ENCODE peak calls at places on chromosomes 1 and 21, in ten cellular contexts. One of them, this sample, is unnamed.

GRCh38 chr1:236522937-236523703 is 662 bp upstream of the LGALS8 start:
- DNase-seq in fibroblast of lung: no peak
- DNase-seq in keratinocyte: no peak
- DNase-seq in brain microvascular endothelial cell: no peak
- DNase-seq in kidney: peak
- DNase-seq in body of pancreas: peak
- DNase-seq in type B pancreatic cell: no peak
- DNase-seq in AG10803: no peak
- DNase-seq in uterus: peak
- DNase-seq in lower lobe of right lung: peak
- DNase-seq in this sample: no peak

GRCh38 chr1:106360252-106360651 is 696.2 kb upstream of the PRMT6 start:
- DNase-seq in uterus: no peak
- DNase-seq in lower lobe of right lung: no peak
- DNase-seq in kidney: no peak
- DNase-seq in type B pancreatic cell: no peak
- DNase-seq in brain microvascular endothelial cell: no peak
- DNase-seq in body of pancreas: no peak
- DNase-seq in keratinocyte: no peak
- DNase-seq in AG10803: no peak
- DNase-seq in fibroblast of lung: no peak
- DNase-seq in this sample: no peak

GRCh38 chr1:208476825-208477170 is 232.6 kb upstream of the PLXNA2 start:
- DNase-seq in brain microvascular endothelial cell: no peak
- DNase-seq in lower lobe of right lung: no peak
- DNase-seq in type B pancreatic cell: no peak
- DNase-seq in fibroblast of lung: no peak
- DNase-seq in body of pancreas: no peak
- DNase-seq in kidney: no peak
- DNase-seq in uterus: no peak
- DNase-seq in AG10803: no peak
- DNase-seq in keratinocyte: no peak
- DNase-seq in this sample: no peak

GRCh38 chr1:6599141-6599975 is 3.3 kb downstream of the KLHL21 start:
- DNase-seq in AG10803: peak
- DNase-seq in fibroblast of lung: peak
- DNase-seq in type B pancreatic cell: no peak
- DNase-seq in uterus: no peak
- DNase-seq in brain microvascular endothelial cell: no peak
- DNase-seq in kidney: peak
- DNase-seq in body of pancreas: peak
- DNase-seq in keratinocyte: no peak
- DNase-seq in lower lobe of right lung: no peak
- DNase-seq in this sample: no peak

GRCh38 chr1:181349512-181349911 is 133.8 kb upstream of the CACNA1E start:
- DNase-seq in uterus: no peak
- DNase-seq in lower lobe of right lung: no peak
- DNase-seq in body of pancreas: no peak
- DNase-seq in brain microvascular endothelial cell: no peak
- DNase-seq in fibroblast of lung: no peak
- DNase-seq in AG10803: no peak
- DNase-seq in type B pancreatic cell: no peak
- DNase-seq in keratinocyte: no peak
- DNase-seq in kidney: no peak
- DNase-seq in this sample: no peak

GRCh38 chr1:5907386-5907785 is 84.8 kb downstream of the NPHP4 start:
- DNase-seq in uterus: no peak
- DNase-seq in AG10803: no peak
- DNase-seq in type B pancreatic cell: peak
- DNase-seq in brain microvascular endothelial cell: no peak
- DNase-seq in fibroblast of lung: no peak
- DNase-seq in lower lobe of right lung: no peak
- DNase-seq in body of pancreas: no peak
- DNase-seq in keratinocyte: no peak
- DNase-seq in kidney: no peak
- DNase-seq in this sample: no peak

GRCh38 chr21:33971492-33972013 is 55.9 kb upstream of the ATP5PO start:
- DNase-seq in kidney: no peak
- DNase-seq in keratinocyte: peak
- DNase-seq in type B pancreatic cell: no peak
- DNase-seq in fibroblast of lung: no peak
- DNase-seq in body of pancreas: no peak
- DNase-seq in AG10803: peak
- DNase-seq in lower lobe of right lung: no peak
- DNase-seq in brain microvascular endothelial cell: peak
- DNase-seq in uterus: no peak
- DNase-seq in this sample: no peak

GRCh38 chr1:218426343-218426657 is 81.2 kb downstream of the TGFB2 start:
- DNase-seq in uterus: peak
- DNase-seq in fibroblast of lung: peak
- DNase-seq in kidney: no peak
- DNase-seq in AG10803: peak
- DNase-seq in body of pancreas: peak
- DNase-seq in brain microvascular endothelial cell: no peak
- DNase-seq in type B pancreatic cell: no peak
- DNase-seq in lower lobe of right lung: no peak
- DNase-seq in keratinocyte: no peak
- DNase-seq in this sample: no peak

GRCh38 chr1:47717341-47717740 is 279.5 kb downstream of the FOXD2 start:
- DNase-seq in AG10803: no peak
- DNase-seq in kidney: no peak
- DNase-seq in brain microvascular endothelial cell: no peak
- DNase-seq in fibroblast of lung: no peak
- DNase-seq in body of pancreas: no peak
- DNase-seq in lower lobe of right lung: no peak
- DNase-seq in keratinocyte: no peak
- DNase-seq in uterus: no peak
- DNase-seq in type B pancreatic cell: no peak
- DNase-seq in this sample: no peak

GRCh38 chr1:67323087-67323486 is 15.4 kb downstream of the IL12RB2 start:
- DNase-seq in brain microvascular endothelial cell: no peak
- DNase-seq in uterus: no peak
- DNase-seq in body of pancreas: no peak
- DNase-seq in keratinocyte: no peak
- DNase-seq in kidney: no peak
- DNase-seq in lower lobe of right lung: no peak
- DNase-seq in AG10803: no peak
- DNase-seq in type B pancreatic cell: no peak
- DNase-seq in fibroblast of lung: no peak
- DNase-seq in this sample: no peak

GRCh38 chr1:55353709-55354620 is 138.8 kb upstream of the USP24 start:
- DNase-seq in body of pancreas: no peak
- DNase-seq in uterus: no peak
- DNase-seq in AG10803: peak
- DNase-seq in brain microvascular endothelial cell: no peak
- DNase-seq in lower lobe of right lung: no peak
- DNase-seq in type B pancreatic cell: no peak
- DNase-seq in keratinocyte: no peak
- DNase-seq in kidney: no peak
- DNase-seq in fibroblast of lung: no peak
- DNase-seq in this sample: no peak

GRCh38 chr1:237492359-237492758 is 398.4 kb downstream of the ZP4 start:
- DNase-seq in keratinocyte: no peak
- DNase-seq in lower lobe of right lung: no peak
- DNase-seq in kidney: no peak
- DNase-seq in uterus: no peak
- DNase-seq in brain microvascular endothelial cell: no peak
- DNase-seq in AG10803: no peak
- DNase-seq in body of pancreas: no peak
- DNase-seq in fibroblast of lung: no peak
- DNase-seq in type B pancreatic cell: no peak
- DNase-seq in this sample: no peak

GRCh38 chr1:169968174-169968573 is 74.5 kb upstream of the SCYL3 start:
- DNase-seq in uterus: no peak
- DNase-seq in type B pancreatic cell: no peak
- DNase-seq in brain microvascular endothelial cell: no peak
- DNase-seq in body of pancreas: no peak
- DNase-seq in AG10803: no peak
- DNase-seq in keratinocyte: no peak
- DNase-seq in lower lobe of right lung: no peak
- DNase-seq in fibroblast of lung: no peak
- DNase-seq in kidney: no peak
- DNase-seq in this sample: no peak

GRCh38 chr1:208216062-208216461 is 28.1 kb downstream of the PLXNA2 start:
- DNase-seq in lower lobe of right lung: no peak
- DNase-seq in uterus: no peak
- DNase-seq in AG10803: peak
- DNase-seq in body of pancreas: no peak
- DNase-seq in kidney: no peak
- DNase-seq in type B pancreatic cell: no peak
- DNase-seq in fibroblast of lung: peak
- DNase-seq in keratinocyte: no peak
- DNase-seq in brain microvascular endothelial cell: peak
- DNase-seq in this sample: no peak

GRCh38 chr1:215720121-215720520 is 153.0 kb downstream of the KCTD3 start:
- DNase-seq in AG10803: peak
- DNase-seq in fibroblast of lung: peak
- DNase-seq in brain microvascular endothelial cell: no peak
- DNase-seq in uterus: no peak
- DNase-seq in body of pancreas: no peak
- DNase-seq in kidney: no peak
- DNase-seq in lower lobe of right lung: no peak
- DNase-seq in type B pancreatic cell: no peak
- DNase-seq in keratinocyte: no peak
- DNase-seq in this sample: no peak

DNA sequence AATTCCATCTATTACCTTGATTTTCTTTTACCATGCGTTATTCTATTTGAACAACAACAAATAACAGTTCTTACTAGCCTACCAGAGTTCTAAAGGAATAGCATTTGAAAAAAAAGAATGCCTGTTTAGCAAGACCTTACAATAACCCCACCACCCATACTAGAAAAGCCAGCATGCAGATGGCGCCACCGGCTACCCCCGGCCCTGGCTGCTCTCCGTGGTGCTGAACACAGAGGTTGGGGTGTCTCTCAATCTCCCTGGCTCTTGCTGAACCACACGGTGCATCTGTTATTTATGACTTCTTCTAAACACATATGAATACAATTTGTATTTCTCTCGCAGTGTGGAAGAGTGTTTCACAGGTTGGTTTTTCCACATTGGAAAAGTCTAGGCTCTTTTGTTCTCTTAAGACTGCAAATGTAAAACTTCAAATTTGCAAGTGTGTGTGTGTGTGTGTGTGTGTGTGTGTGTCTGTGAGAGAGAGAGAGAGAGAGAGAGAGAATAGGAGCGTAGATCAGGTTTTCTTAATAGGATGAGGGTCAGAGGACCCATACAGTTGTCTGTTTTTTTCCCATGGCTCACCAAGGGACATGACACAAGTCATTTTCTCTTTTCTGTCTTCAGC is 13.6 kb downstream of the GRIK3 start:
- DNase-seq in keratinocyte: no peak
- DNase-seq in AG10803: no peak
- DNase-seq in lower lobe of right lung: no peak
- DNase-seq in uterus: no peak
- DNase-seq in brain microvascular endothelial cell: no peak
- DNase-seq in body of pancreas: no peak
- DNase-seq in type B pancreatic cell: no peak
- DNase-seq in fibroblast of lung: no peak
- DNase-seq in kidney: no peak
- DNase-seq in this sample: no peak
- TF ChIP-seq CTCF in keratinocyte: peak
- TF ChIP-seq CTCF in AG10803: no peak
- TF ChIP-seq CTCF in lower lobe of right lung: no peak
- TF ChIP-seq CTCF in uterus: no peak
- TF ChIP-seq CTCF in brain microvascular endothelial cell: no peak
- TF ChIP-seq CTCF in body of pancreas: no peak
- TF ChIP-seq CTCF in type B pancreatic cell: peak
- TF ChIP-seq CTCF in fibroblast of lung: no peak
- TF ChIP-seq CTCF in kidney: no peak
- TF ChIP-seq CTCF in this sample: no peak

GRCh38 chr1:229225331-229225782 is 45.6 kb upstream of the RAB4A start:
- DNase-seq in uterus: no peak
- DNase-seq in kidney: no peak
- DNase-seq in body of pancreas: no peak
- DNase-seq in AG10803: no peak
- DNase-seq in fibroblast of lung: no peak
- DNase-seq in lower lobe of right lung: no peak
- DNase-seq in keratinocyte: no peak
- DNase-seq in brain microvascular endothelial cell: no peak
- DNase-seq in type B pancreatic cell: no peak
- DNase-seq in this sample: no peak
- TF ChIP-seq CTCF in uterus: no peak
- TF ChIP-seq CTCF in kidney: no peak
- TF ChIP-seq CTCF in body of pancreas: no peak
- TF ChIP-seq CTCF in AG10803: no peak
- TF ChIP-seq CTCF in fibroblast of lung: no peak
- TF ChIP-seq CTCF in lower lobe of right lung: no peak
- TF ChIP-seq CTCF in keratinocyte: peak
- TF ChIP-seq CTCF in brain microvascular endothelial cell: no peak
- TF ChIP-seq CTCF in type B pancreatic cell: no peak
- TF ChIP-seq CTCF in this sample: no peak

DNA sequence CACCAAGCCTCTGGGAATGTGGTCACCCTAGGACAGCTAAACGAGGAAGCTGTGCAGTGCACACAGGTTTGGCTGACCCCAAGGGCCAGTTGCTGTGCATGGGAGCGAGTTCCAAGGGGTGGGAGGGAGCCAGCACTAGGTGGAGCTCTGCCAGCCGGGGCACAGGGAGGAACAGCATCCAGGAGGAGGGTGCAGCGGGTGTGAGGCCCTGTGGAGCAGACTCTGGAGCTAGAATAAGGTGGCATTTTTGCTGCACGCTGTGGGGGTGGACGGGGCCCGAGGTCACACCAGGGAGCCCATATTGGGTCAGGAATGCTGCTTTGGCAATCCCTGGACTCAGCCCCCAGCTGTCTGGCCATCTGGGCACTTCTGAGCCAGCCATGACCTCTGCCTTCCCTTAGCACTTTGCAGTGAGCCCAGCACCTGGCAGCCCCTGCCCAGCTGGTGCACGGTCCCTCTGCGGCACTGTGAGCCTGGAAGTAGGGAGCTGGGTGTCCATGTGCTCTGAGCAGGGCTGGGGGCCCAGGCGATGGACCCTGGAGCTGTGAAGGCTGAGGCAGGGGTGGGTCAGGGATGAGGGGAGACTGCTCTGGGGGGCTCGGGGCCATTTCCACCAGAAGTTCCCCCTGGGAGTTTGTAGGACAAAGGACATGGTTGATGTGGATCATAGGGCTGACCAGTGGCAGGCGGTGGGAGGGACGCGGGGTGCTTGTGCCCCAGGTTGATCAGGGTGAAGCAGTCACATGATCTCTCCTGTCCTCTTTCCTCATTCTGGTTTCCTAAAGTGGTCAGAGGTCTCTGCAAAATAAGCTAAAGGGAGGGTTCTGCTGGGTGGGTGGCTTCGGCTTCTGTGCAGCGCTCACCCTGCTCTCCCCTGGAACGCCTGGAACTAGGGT is 8.9 kb downstream of the PDXK start:
- DNase-seq in lower lobe of right lung: peak
- DNase-seq in keratinocyte: no peak
- DNase-seq in uterus: peak
- DNase-seq in fibroblast of lung: peak
- DNase-seq in body of pancreas: peak
- DNase-seq in AG10803: peak
- DNase-seq in kidney: peak
- DNase-seq in brain microvascular endothelial cell: no peak
- DNase-seq in type B pancreatic cell: no peak
- DNase-seq in this sample: no peak
- TF ChIP-seq CTCF in lower lobe of right lung: no peak
- TF ChIP-seq CTCF in keratinocyte: no peak
- TF ChIP-seq CTCF in uterus: no peak
- TF ChIP-seq CTCF in fibroblast of lung: no peak
- TF ChIP-seq CTCF in body of pancreas: no peak
- TF ChIP-seq CTCF in AG10803: no peak
- TF ChIP-seq CTCF in kidney: no peak
- TF ChIP-seq CTCF in brain microvascular endothelial cell: peak
- TF ChIP-seq CTCF in type B pancreatic cell: no peak
- TF ChIP-seq CTCF in this sample: peak

GRCh38 chr1:35544976-35545375 is 12.2 kb downstream of the KIAA0319L start:
- DNase-seq in brain microvascular endothelial cell: no peak
- DNase-seq in uterus: no peak
- DNase-seq in body of pancreas: peak
- DNase-seq in keratinocyte: no peak
- DNase-seq in type B pancreatic cell: no peak
- DNase-seq in AG10803: peak
- DNase-seq in lower lobe of right lung: no peak
- DNase-seq in kidney: no peak
- DNase-seq in fibroblast of lung: peak
- DNase-seq in this sample: no peak
- TF ChIP-seq CTCF in brain microvascular endothelial cell: peak
- TF ChIP-seq CTCF in uterus: no peak
- TF ChIP-seq CTCF in body of pancreas: peak
- TF ChIP-seq CTCF in keratinocyte: peak
- TF ChIP-seq CTCF in type B pancreatic cell: peak
- TF ChIP-seq CTCF in AG10803: peak
- TF ChIP-seq CTCF in lower lobe of right lung: peak
- TF ChIP-seq CTCF in kidney: peak
- TF ChIP-seq CTCF in fibroblast of lung: no peak
- TF ChIP-seq CTCF in this sample: peak

This sample was measured in chondrocyte.